ENCODE peak calls at places on chromosome 16, in ten cellular contexts. One of them, this sample, is unnamed.
A peak's percentile ranks its signal among the peaks of the same experiment; 100 is the strongest.

GRCh38 chr16:65789148-65789545 is 577.3 kb upstream of the CDH5 start:
- DNase-seq in stimulated activated CD4-positive, alpha-beta T cell treated with anti-CD3 and anti-CD28 coated beads, Interleukin-15, amount 100 ng/mL, for 1 hour: no peak
- DNase-seq in Ammon's horn: no peak
- DNase-seq in kidney tubule cell: no peak
- DNase-seq in tibial artery: no peak
- DNase-seq in AML-193: no peak
- DNase-seq in ACHN: no peak
- DNase-seq in activated CD4-positive, CD25-positive, alpha-beta regulatory T cell: no peak
- DNase-seq in right lobe of liver: no peak
- DNase-seq in effector memory CD4-positive, alpha-beta T cell: no peak
- DNase-seq in this sample: no peak

GRCh38 chr16:28001184-28001583 is 62.3 kb downstream of the GSG1L start:
- DNase-seq in stimulated activated CD4-positive, alpha-beta T cell treated with anti-CD3 and anti-CD28 coated beads, Interleukin-15, amount 100 ng/mL, for 1 hour: no peak
- DNase-seq in kidney tubule cell: no peak
- DNase-seq in ACHN: no peak
- DNase-seq in tibial artery: no peak
- DNase-seq in right lobe of liver: no peak
- DNase-seq in Ammon's horn: peak; percentile 27
- DNase-seq in activated CD4-positive, CD25-positive, alpha-beta regulatory T cell: no peak
- DNase-seq in AML-193: no peak
- DNase-seq in effector memory CD4-positive, alpha-beta T cell: no peak
- DNase-seq in this sample: no peak

GRCh38 chr16:55778718-55779117 is 54.2 kb downstream of the CES1 start:
- DNase-seq in effector memory CD4-positive, alpha-beta T cell: no peak
- DNase-seq in right lobe of liver: no peak
- DNase-seq in kidney tubule cell: no peak
- DNase-seq in stimulated activated CD4-positive, alpha-beta T cell treated with anti-CD3 and anti-CD28 coated beads, Interleukin-15, amount 100 ng/mL, for 1 hour: no peak
- DNase-seq in Ammon's horn: no peak
- DNase-seq in tibial artery: no peak
- DNase-seq in activated CD4-positive, CD25-positive, alpha-beta regulatory T cell: no peak
- DNase-seq in ACHN: no peak
- DNase-seq in AML-193: no peak
- DNase-seq in this sample: no peak

GRCh38 chr16:4660454-4661007 is 32.8 kb upstream of the NUDT16L1 start:
- DNase-seq in AML-193: no peak
- DNase-seq in kidney tubule cell: peak; percentile 92
- DNase-seq in effector memory CD4-positive, alpha-beta T cell: peak; percentile 60
- DNase-seq in ACHN: no peak
- DNase-seq in tibial artery: peak; percentile 71
- DNase-seq in right lobe of liver: no peak
- DNase-seq in activated CD4-positive, CD25-positive, alpha-beta regulatory T cell: no peak
- DNase-seq in stimulated activated CD4-positive, alpha-beta T cell treated with anti-CD3 and anti-CD28 coated beads, Interleukin-15, amount 100 ng/mL, for 1 hour: no peak
- DNase-seq in Ammon's horn: peak; percentile 59
- DNase-seq in this sample: no peak

GRCh38 chr16:31869511-31870201 is 4.0 kb upstream of the ZNF267 start:
- DNase-seq in tibial artery: no peak
- DNase-seq in Ammon's horn: peak; percentile 79
- DNase-seq in right lobe of liver: no peak
- DNase-seq in effector memory CD4-positive, alpha-beta T cell: peak; percentile 77
- DNase-seq in activated CD4-positive, CD25-positive, alpha-beta regulatory T cell: peak; percentile 47
- DNase-seq in kidney tubule cell: peak; percentile 95
- DNase-seq in stimulated activated CD4-positive, alpha-beta T cell treated with anti-CD3 and anti-CD28 coated beads, Interleukin-15, amount 100 ng/mL, for 1 hour: peak; percentile 57
- DNase-seq in ACHN: peak; percentile 33
- DNase-seq in AML-193: peak; percentile 94
- DNase-seq in this sample: no peak

GRCh38 chr16:102060-102855 is 24.2 kb downstream of the MPG start:
- DNase-seq in activated CD4-positive, CD25-positive, alpha-beta regulatory T cell: no peak
- DNase-seq in right lobe of liver: no peak
- DNase-seq in effector memory CD4-positive, alpha-beta T cell: no peak
- DNase-seq in stimulated activated CD4-positive, alpha-beta T cell treated with anti-CD3 and anti-CD28 coated beads, Interleukin-15, amount 100 ng/mL, for 1 hour: no peak
- DNase-seq in AML-193: no peak
- DNase-seq in Ammon's horn: peak; percentile 75
- DNase-seq in tibial artery: peak; percentile 98
- DNase-seq in ACHN: no peak
- DNase-seq in kidney tubule cell: no peak
- DNase-seq in this sample: peak; percentile 62

GRCh38 chr16:11691771-11692170 is 23.5 kb downstream of the SNN start:
- DNase-seq in Ammon's horn: no peak
- DNase-seq in tibial artery: no peak
- DNase-seq in ACHN: no peak
- DNase-seq in stimulated activated CD4-positive, alpha-beta T cell treated with anti-CD3 and anti-CD28 coated beads, Interleukin-15, amount 100 ng/mL, for 1 hour: no peak
- DNase-seq in effector memory CD4-positive, alpha-beta T cell: no peak
- DNase-seq in right lobe of liver: no peak
- DNase-seq in AML-193: no peak
- DNase-seq in kidney tubule cell: no peak
- DNase-seq in activated CD4-positive, CD25-positive, alpha-beta regulatory T cell: no peak
- DNase-seq in this sample: no peak

GRCh38 chr16:75218256-75219076 is at the start of gene CTRB1:
- DNase-seq in kidney tubule cell: no peak
- DNase-seq in Ammon's horn: peak; percentile 65
- DNase-seq in ACHN: no peak
- DNase-seq in stimulated activated CD4-positive, alpha-beta T cell treated with anti-CD3 and anti-CD28 coated beads, Interleukin-15, amount 100 ng/mL, for 1 hour: no peak
- DNase-seq in tibial artery: no peak
- DNase-seq in right lobe of liver: no peak
- DNase-seq in AML-193: no peak
- DNase-seq in activated CD4-positive, CD25-positive, alpha-beta regulatory T cell: no peak
- DNase-seq in effector memory CD4-positive, alpha-beta T cell: no peak
- DNase-seq in this sample: peak; percentile 80

GRCh38 chr16:3065742-3066439 is 451 bp downstream of the IL32 start:
- DNase-seq in kidney tubule cell: no peak
- DNase-seq in ACHN: no peak
- DNase-seq in Ammon's horn: no peak
- DNase-seq in right lobe of liver: peak; percentile 71
- DNase-seq in tibial artery: no peak
- DNase-seq in stimulated activated CD4-positive, alpha-beta T cell treated with anti-CD3 and anti-CD28 coated beads, Interleukin-15, amount 100 ng/mL, for 1 hour: no peak
- DNase-seq in effector memory CD4-positive, alpha-beta T cell: no peak
- DNase-seq in AML-193: no peak
- DNase-seq in activated CD4-positive, CD25-positive, alpha-beta regulatory T cell: no peak
- DNase-seq in this sample: no peak

GRCh38 chr16:12214509-12214908 is 238.0 kb downstream of the SNX29 start:
- DNase-seq in effector memory CD4-positive, alpha-beta T cell: no peak
- DNase-seq in right lobe of liver: no peak
- DNase-seq in AML-193: no peak
- DNase-seq in stimulated activated CD4-positive, alpha-beta T cell treated with anti-CD3 and anti-CD28 coated beads, Interleukin-15, amount 100 ng/mL, for 1 hour: no peak
- DNase-seq in Ammon's horn: no peak
- DNase-seq in activated CD4-positive, CD25-positive, alpha-beta regulatory T cell: no peak
- DNase-seq in ACHN: no peak
- DNase-seq in tibial artery: no peak
- DNase-seq in kidney tubule cell: no peak
- DNase-seq in this sample: no peak

GRCh38 chr16:86789621-86790051 is 211.3 kb downstream of the FOXL1 start:
- DNase-seq in tibial artery: no peak
- DNase-seq in Ammon's horn: no peak
- DNase-seq in effector memory CD4-positive, alpha-beta T cell: no peak
- DNase-seq in right lobe of liver: no peak
- DNase-seq in kidney tubule cell: peak; percentile 36
- DNase-seq in stimulated activated CD4-positive, alpha-beta T cell treated with anti-CD3 and anti-CD28 coated beads, Interleukin-15, amount 100 ng/mL, for 1 hour: no peak
- DNase-seq in AML-193: no peak
- DNase-seq in activated CD4-positive, CD25-positive, alpha-beta regulatory T cell: no peak
- DNase-seq in ACHN: no peak
- DNase-seq in this sample: no peak

GRCh38 chr16:49183911-49184310 is 97.7 kb downstream of the CBLN1 start:
- DNase-seq in activated CD4-positive, CD25-positive, alpha-beta regulatory T cell: no peak
- DNase-seq in kidney tubule cell: peak; percentile 9
- DNase-seq in effector memory CD4-positive, alpha-beta T cell: no peak
- DNase-seq in right lobe of liver: no peak
- DNase-seq in ACHN: peak; percentile 51
- DNase-seq in stimulated activated CD4-positive, alpha-beta T cell treated with anti-CD3 and anti-CD28 coated beads, Interleukin-15, amount 100 ng/mL, for 1 hour: no peak
- DNase-seq in Ammon's horn: no peak
- DNase-seq in tibial artery: no peak
- DNase-seq in AML-193: peak; percentile 3
- DNase-seq in this sample: no peak

GRCh38 chr16:67013823-67014640 is 14.9 kb upstream of the CBFB start:
- DNase-seq in tibial artery: peak; percentile 95
- DNase-seq in AML-193: no peak
- DNase-seq in stimulated activated CD4-positive, alpha-beta T cell treated with anti-CD3 and anti-CD28 coated beads, Interleukin-15, amount 100 ng/mL, for 1 hour: peak; percentile 44
- DNase-seq in effector memory CD4-positive, alpha-beta T cell: peak; percentile 66
- DNase-seq in Ammon's horn: peak; percentile 65
- DNase-seq in activated CD4-positive, CD25-positive, alpha-beta regulatory T cell: peak; percentile 57
- DNase-seq in right lobe of liver: peak; percentile 70
- DNase-seq in ACHN: peak; percentile 68
- DNase-seq in kidney tubule cell: peak; percentile 42
- DNase-seq in this sample: no peak

GRCh38 chr16:56824335-56824734 is 40.7 kb upstream of the SLC12A3 start:
- DNase-seq in right lobe of liver: no peak
- DNase-seq in effector memory CD4-positive, alpha-beta T cell: no peak
- DNase-seq in Ammon's horn: peak; percentile 67
- DNase-seq in stimulated activated CD4-positive, alpha-beta T cell treated with anti-CD3 and anti-CD28 coated beads, Interleukin-15, amount 100 ng/mL, for 1 hour: no peak
- DNase-seq in kidney tubule cell: peak; percentile 30
- DNase-seq in activated CD4-positive, CD25-positive, alpha-beta regulatory T cell: no peak
- DNase-seq in AML-193: no peak
- DNase-seq in ACHN: peak; percentile 44
- DNase-seq in tibial artery: no peak
- DNase-seq in this sample: no peak

GRCh38 chr16:84751241-84751640 is 51.4 kb downstream of the USP10 start:
- DNase-seq in tibial artery: no peak
- DNase-seq in Ammon's horn: no peak
- DNase-seq in effector memory CD4-positive, alpha-beta T cell: no peak
- DNase-seq in stimulated activated CD4-positive, alpha-beta T cell treated with anti-CD3 and anti-CD28 coated beads, Interleukin-15, amount 100 ng/mL, for 1 hour: no peak
- DNase-seq in kidney tubule cell: no peak
- DNase-seq in ACHN: no peak
- DNase-seq in AML-193: no peak
- DNase-seq in right lobe of liver: no peak
- DNase-seq in activated CD4-positive, CD25-positive, alpha-beta regulatory T cell: no peak
- DNase-seq in this sample: no peak

GRCh38 chr16:26569793-26570192 is 496.9 kb upstream of the C16orf82 start:
- DNase-seq in activated CD4-positive, CD25-positive, alpha-beta regulatory T cell: no peak
- DNase-seq in kidney tubule cell: peak; percentile 20
- DNase-seq in right lobe of liver: no peak
- DNase-seq in ACHN: peak; percentile 29
- DNase-seq in AML-193: no peak
- DNase-seq in effector memory CD4-positive, alpha-beta T cell: no peak
- DNase-seq in stimulated activated CD4-positive, alpha-beta T cell treated with anti-CD3 and anti-CD28 coated beads, Interleukin-15, amount 100 ng/mL, for 1 hour: no peak
- DNase-seq in tibial artery: no peak
- DNase-seq in Ammon's horn: peak; percentile 73
- DNase-seq in this sample: no peak

GRCh38 chr16:64738321-64738960 is 383.4 kb downstream of the CDH11 start:
- DNase-seq in Ammon's horn: no peak
- DNase-seq in kidney tubule cell: peak; percentile 2
- DNase-seq in stimulated activated CD4-positive, alpha-beta T cell treated with anti-CD3 and anti-CD28 coated beads, Interleukin-15, amount 100 ng/mL, for 1 hour: no peak
- DNase-seq in AML-193: no peak
- DNase-seq in ACHN: no peak
- DNase-seq in right lobe of liver: no peak
- DNase-seq in activated CD4-positive, CD25-positive, alpha-beta regulatory T cell: no peak
- DNase-seq in effector memory CD4-positive, alpha-beta T cell: no peak
- DNase-seq in tibial artery: no peak
- DNase-seq in this sample: no peak

GRCh38 chr16:10708969-10709368 is 14.2 kb upstream of the TEKT5 start:
- DNase-seq in AML-193: no peak
- DNase-seq in kidney tubule cell: no peak
- DNase-seq in Ammon's horn: no peak
- DNase-seq in ACHN: no peak
- DNase-seq in effector memory CD4-positive, alpha-beta T cell: no peak
- DNase-seq in right lobe of liver: no peak
- DNase-seq in stimulated activated CD4-positive, alpha-beta T cell treated with anti-CD3 and anti-CD28 coated beads, Interleukin-15, amount 100 ng/mL, for 1 hour: no peak
- DNase-seq in tibial artery: no peak
- DNase-seq in activated CD4-positive, CD25-positive, alpha-beta regulatory T cell: no peak
- DNase-seq in this sample: no peak

GRCh38 chr16:82199209-82199608 is 29.2 kb upstream of the MPHOSPH6 start:
- DNase-seq in kidney tubule cell: no peak
- DNase-seq in activated CD4-positive, CD25-positive, alpha-beta regulatory T cell: no peak
- DNase-seq in AML-193: no peak
- DNase-seq in tibial artery: no peak
- DNase-seq in effector memory CD4-positive, alpha-beta T cell: no peak
- DNase-seq in Ammon's horn: no peak
- DNase-seq in right lobe of liver: no peak
- DNase-seq in stimulated activated CD4-positive, alpha-beta T cell treated with anti-CD3 and anti-CD28 coated beads, Interleukin-15, amount 100 ng/mL, for 1 hour: no peak
- DNase-seq in ACHN: no peak
- DNase-seq in this sample: no peak

GRCh38 chr16:19105891-19106624 is 7.7 kb upstream of the ITPRIPL2 start:
- DNase-seq in tibial artery: peak; percentile 67
- DNase-seq in stimulated activated CD4-positive, alpha-beta T cell treated with anti-CD3 and anti-CD28 coated beads, Interleukin-15, amount 100 ng/mL, for 1 hour: no peak
- DNase-seq in kidney tubule cell: peak; percentile 53
- DNase-seq in activated CD4-positive, CD25-positive, alpha-beta regulatory T cell: no peak
- DNase-seq in effector memory CD4-positive, alpha-beta T cell: no peak
- DNase-seq in Ammon's horn: no peak
- DNase-seq in right lobe of liver: no peak
- DNase-seq in ACHN: no peak
- DNase-seq in AML-193: no peak
- DNase-seq in this sample: no peak

GRCh38 chr16:11621920-11622651 is 35.4 kb upstream of the LITAF start:
- DNase-seq in activated CD4-positive, CD25-positive, alpha-beta regulatory T cell: peak; percentile 52
- DNase-seq in AML-193: no peak
- DNase-seq in stimulated activated CD4-positive, alpha-beta T cell treated with anti-CD3 and anti-CD28 coated beads, Interleukin-15, amount 100 ng/mL, for 1 hour: peak; percentile 17
- DNase-seq in Ammon's horn: peak; percentile 48
- DNase-seq in kidney tubule cell: no peak
- DNase-seq in ACHN: no peak
- DNase-seq in effector memory CD4-positive, alpha-beta T cell: peak; percentile 16
- DNase-seq in right lobe of liver: no peak
- DNase-seq in tibial artery: no peak
- DNase-seq in this sample: no peak

GRCh38 chr16:67733734-67734470 is 14.8 kb upstream of the GFOD2 start:
- DNase-seq in activated CD4-positive, CD25-positive, alpha-beta regulatory T cell: no peak
- DNase-seq in stimulated activated CD4-positive, alpha-beta T cell treated with anti-CD3 and anti-CD28 coated beads, Interleukin-15, amount 100 ng/mL, for 1 hour: no peak
- DNase-seq in right lobe of liver: peak; percentile 37
- DNase-seq in tibial artery: no peak
- DNase-seq in AML-193: no peak
- DNase-seq in effector memory CD4-positive, alpha-beta T cell: no peak
- DNase-seq in kidney tubule cell: no peak
- DNase-seq in Ammon's horn: no peak
- DNase-seq in ACHN: no peak
- DNase-seq in this sample: no peak

GRCh38 chr16:30350134-30350871 is 4.8 kb downstream of the CD2BP2 start:
- DNase-seq in activated CD4-positive, CD25-positive, alpha-beta regulatory T cell: no peak
- DNase-seq in tibial artery: peak; percentile 15
- DNase-seq in ACHN: no peak
- DNase-seq in right lobe of liver: no peak
- DNase-seq in stimulated activated CD4-positive, alpha-beta T cell treated with anti-CD3 and anti-CD28 coated beads, Interleukin-15, amount 100 ng/mL, for 1 hour: no peak
- DNase-seq in AML-193: no peak
- DNase-seq in Ammon's horn: no peak
- DNase-seq in kidney tubule cell: peak; percentile 41
- DNase-seq in effector memory CD4-positive, alpha-beta T cell: no peak
- DNase-seq in this sample: no peak

GRCh38 chr16:50446861-50447260 is 78.1 kb upstream of the BRD7 start:
- DNase-seq in AML-193: no peak
- DNase-seq in stimulated activated CD4-positive, alpha-beta T cell treated with anti-CD3 and anti-CD28 coated beads, Interleukin-15, amount 100 ng/mL, for 1 hour: no peak
- DNase-seq in effector memory CD4-positive, alpha-beta T cell: no peak
- DNase-seq in Ammon's horn: no peak
- DNase-seq in kidney tubule cell: no peak
- DNase-seq in tibial artery: no peak
- DNase-seq in ACHN: no peak
- DNase-seq in activated CD4-positive, CD25-positive, alpha-beta regulatory T cell: no peak
- DNase-seq in right lobe of liver: no peak
- DNase-seq in this sample: no peak

GRCh38 chr16:57893559-57894389 is 77.2 kb downstream of the CNGB1 start:
- DNase-seq in tibial artery: no peak
- DNase-seq in activated CD4-positive, CD25-positive, alpha-beta regulatory T cell: no peak
- DNase-seq in kidney tubule cell: peak; percentile 99
- DNase-seq in AML-193: no peak
- DNase-seq in Ammon's horn: no peak
- DNase-seq in effector memory CD4-positive, alpha-beta T cell: no peak
- DNase-seq in right lobe of liver: peak; percentile 83
- DNase-seq in stimulated activated CD4-positive, alpha-beta T cell treated with anti-CD3 and anti-CD28 coated beads, Interleukin-15, amount 100 ng/mL, for 1 hour: no peak
- DNase-seq in ACHN: peak; percentile 67
- DNase-seq in this sample: no peak

GRCh38 chr16:52573365-52574104 is 26.6 kb upstream of the TOX3 start:
- DNase-seq in effector memory CD4-positive, alpha-beta T cell: no peak
- DNase-seq in kidney tubule cell: peak; percentile 89
- DNase-seq in stimulated activated CD4-positive, alpha-beta T cell treated with anti-CD3 and anti-CD28 coated beads, Interleukin-15, amount 100 ng/mL, for 1 hour: no peak
- DNase-seq in activated CD4-positive, CD25-positive, alpha-beta regulatory T cell: no peak
- DNase-seq in Ammon's horn: no peak
- DNase-seq in right lobe of liver: peak; percentile 57
- DNase-seq in ACHN: peak; percentile 38
- DNase-seq in tibial artery: no peak
- DNase-seq in AML-193: no peak
- DNase-seq in this sample: no peak

GRCh38 chr16:47503936-47504335 is 42.8 kb downstream of the PHKB start:
- DNase-seq in AML-193: no peak
- DNase-seq in effector memory CD4-positive, alpha-beta T cell: no peak
- DNase-seq in Ammon's horn: no peak
- DNase-seq in kidney tubule cell: peak; percentile 56
- DNase-seq in right lobe of liver: no peak
- DNase-seq in stimulated activated CD4-positive, alpha-beta T cell treated with anti-CD3 and anti-CD28 coated beads, Interleukin-15, amount 100 ng/mL, for 1 hour: no peak
- DNase-seq in tibial artery: no peak
- DNase-seq in ACHN: no peak
- DNase-seq in activated CD4-positive, CD25-positive, alpha-beta regulatory T cell: no peak
- DNase-seq in this sample: no peak

GRCh38 chr16:86951831-86952598 is 365.2 kb downstream of the C16orf95 start:
- DNase-seq in kidney tubule cell: peak; percentile 88
- DNase-seq in effector memory CD4-positive, alpha-beta T cell: no peak
- DNase-seq in right lobe of liver: no peak
- DNase-seq in Ammon's horn: no peak
- DNase-seq in tibial artery: peak; percentile 83
- DNase-seq in stimulated activated CD4-positive, alpha-beta T cell treated with anti-CD3 and anti-CD28 coated beads, Interleukin-15, amount 100 ng/mL, for 1 hour: no peak
- DNase-seq in activated CD4-positive, CD25-positive, alpha-beta regulatory T cell: no peak
- DNase-seq in AML-193: no peak
- DNase-seq in ACHN: peak; percentile 96
- DNase-seq in this sample: no peak